ENCODE peak calls at places on chromosomes 2 and 18, in seven cellular contexts. T is CD8-positive, alpha-beta T cell; Q is body of pancreas; R is K562; Z is neural progenitor cell; J is stomach; F is prostate gland. P is an unnamed sample.

GRCh38 chr2:176186024-176186423 is 2.4 kb upstream of the HOXD1 start:
- DNase-seq in T (no peak), Q (no peak), R (no peak), Z (no peak), J (no peak), F (no peak), P (no peak)

GRCh38 chr2:109446531-109447131 is 167.1 kb downstream of the SEPTIN10 start:
- DNase-seq in T (no peak), Q (no peak), R (no peak), Z (no peak), J (no peak), F (no peak), P (no peak)

GRCh38 chr18:73646772-73647171 is 500.9 kb downstream of the FBXO15 start:
- DNase-seq in T (no peak), Q (no peak), R (no peak), Z (no peak), J (no peak), F (no peak), P (no peak)

GRCh38 chr2:96769816-96770215 is 9.1 kb downstream of the CNNM4 start:
- DNase-seq in T (no peak), Q (peak; percentile 54), R (no peak), Z (no peak), J (peak; percentile 30), F (peak; percentile 87), P (peak; percentile 79)

GRCh38 chr18:40250218-40250617 is 1704.8 kb upstream of the PIK3C3 start:
- DNase-seq in T (no peak), Q (no peak), R (no peak), Z (no peak), J (no peak), F (no peak), P (no peak)

GRCh38 chr2:30147196-30147714 is 448 bp downstream of the YPEL5 start:
- DNase-seq in T (no peak), Q (no peak), R (peak; percentile 45), Z (peak; percentile 65), J (peak; percentile 30), F (no peak), P (peak; percentile 80)

GRCh38 chr18:30186245-30186644 is 856.3 kb downstream of the DSC3 start:
- DNase-seq in T (no peak), Q (no peak), R (no peak), Z (no peak), J (no peak), F (no peak), P (no peak)

GRCh38 chr2:71492112-71492511 is 38.8 kb downstream of the DYSF start:
- DNase-seq in T (no peak), Q (no peak), R (no peak), Z (no peak), J (no peak), F (no peak), P (peak; percentile 47)

GRCh38 chr18:35344736-35345459 is 678 bp upstream of the ZNF24 start:
- DNase-seq in T (no peak), Q (peak; percentile 43), R (no peak), Z (no peak), J (no peak), F (no peak), P (no peak)

GRCh38 chr2:45191096-45191863 is 182.0 kb upstream of the SIX2 start:
- DNase-seq in T (no peak), Q (no peak), R (no peak), Z (no peak), J (no peak), F (no peak), P (no peak)

GRCh38 chr2:62197017-62197586 is 1.2 kb downstream of the B3GNT2 start:
- DNase-seq in T (peak; percentile 20), Q (peak; percentile 28), R (peak; percentile 52), Z (peak; percentile 40), J (no peak), F (no peak), P (no peak)

GRCh38 chr2:165013944-165014619 is 58.8 kb upstream of the SLC38A11 start:
- DNase-seq in T (no peak), Q (no peak), R (no peak), Z (no peak), J (no peak), F (no peak), P (no peak)

GRCh38 chr2:29767606-29768335 is 153.6 kb downstream of the ALK start:
- DNase-seq in T (no peak), Q (no peak), R (no peak), Z (peak; percentile 9), J (no peak), F (no peak), P (no peak)

GRCh38 chr2:231181848-231182247 is 16.6 kb upstream of the ARMC9 start:
- DNase-seq in T (no peak), Q (peak; percentile 72), R (peak; percentile 55), Z (no peak), J (peak; percentile 42), F (no peak), P (peak; percentile 82)

GRCh38 chr2:240730506-240731326 is 39.0 kb downstream of the AQP12A start:
- DNase-seq in T (no peak), Q (no peak), R (no peak), Z (no peak), J (no peak), F (no peak), P (no peak)

GRCh38 chr2:20509766-20510490 is 63.1 kb downstream of the RHOB start:
- DNase-seq in T (no peak), Q (peak; percentile 30), R (peak; percentile 63), Z (peak; percentile 87), J (peak; percentile 71), F (peak; percentile 78), P (peak; percentile 86)

GRCh38 chr18:76721207-76721996 is 101.0 kb upstream of the ZNF236 start:
- DNase-seq in T (peak; percentile 38), Q (no peak), R (no peak), Z (no peak), J (no peak), F (no peak), P (no peak)

GRCh38 chr2:127081826-127082633 is 24.9 kb downstream of the BIN1 start:
- DNase-seq in T (peak; percentile 67), Q (no peak), R (peak; percentile 34), Z (no peak), J (peak; percentile 45), F (no peak), P (no peak)

GRCh38 chr2:40803900-40804299 is 352.0 kb upstream of the SLC8A1 start:
- DNase-seq in T (no peak), Q (peak; percentile 2), R (no peak), Z (no peak), J (no peak), F (no peak), P (no peak)

GRCh38 chr2:48714240-48714639 is 41.3 kb downstream of the LHCGR start:
- DNase-seq in T (no peak), Q (no peak), R (no peak), Z (no peak), J (no peak), F (no peak), P (no peak)

GRCh38 chr2:96556441-96557330 is 20.1 kb downstream of the ARID5A start:
- DNase-seq in T (no peak), Q (peak; percentile 62), R (peak; percentile 48), Z (no peak), J (peak; percentile 59), F (no peak), P (no peak)

GRCh38 chr2:170714156-170715061 is 728 bp upstream of the SP5 start:
- DNase-seq in T (no peak), Q (peak; percentile 66), R (peak; percentile 85), Z (peak; percentile 74), J (peak; percentile 78), F (no peak), P (peak; percentile 82)

GRCh38 chr2:102927854-102928267 is 166.0 kb downstream of the TMEM182 start:
- DNase-seq in T (no peak), Q (no peak), R (no peak), Z (no peak), J (no peak), F (no peak), P (no peak)

GRCh38 chr18:74281639-74282358 is 10.0 kb downstream of the CYB5A start:
- DNase-seq in T (no peak), Q (peak; percentile 40), R (no peak), Z (no peak), J (no peak), F (no peak), P (no peak)

GRCh38 chr18:13587937-13588336 is 138.4 kb downstream of the FAM210A start:
- DNase-seq in T (no peak), Q (no peak), R (no peak), Z (no peak), J (no peak), F (no peak), P (no peak)

GRCh38 chr2:99878951-99879350 is 263.4 kb downstream of the AFF3 start:
- DNase-seq in T (no peak), Q (no peak), R (no peak), Z (no peak), J (no peak), F (no peak), P (no peak)

GRCh38 chr2:153963247-153963646 is 91.5 kb downstream of the GALNT13 start:
- DNase-seq in T (no peak), Q (no peak), R (no peak), Z (no peak), J (no peak), F (no peak), P (no peak)

DNA sequence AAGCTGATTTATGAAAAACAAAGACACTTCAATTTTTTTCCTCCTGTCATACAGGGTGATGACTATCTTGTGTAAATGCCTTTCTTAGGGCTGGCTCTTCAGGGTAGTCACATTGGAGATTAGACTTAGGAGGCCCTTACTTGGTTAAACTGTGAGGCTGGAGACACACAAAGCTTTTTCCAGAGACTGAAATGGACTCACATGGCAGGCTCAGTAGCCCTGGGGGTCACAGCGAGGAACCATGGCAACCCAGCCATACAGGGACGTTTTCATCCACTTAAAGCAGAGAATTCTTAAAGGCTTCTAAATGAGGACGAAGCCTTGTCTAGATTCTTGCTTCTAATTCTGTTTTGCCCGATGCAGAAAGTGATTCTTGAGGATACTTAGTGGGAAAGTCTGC is 57.3 kb upstream of the ZDBF2 start:
- DNase-seq in T (no peak), Q (no peak), R (no peak), Z (peak; percentile 81), J (no peak), F (no peak), P (no peak)
- H3K4me3 ChIP-seq in T (no peak overlapping the region), Q (no peak overlapping the region), R (no peak overlapping the region), Z (peak overlapping the region; percentile 9), J (no peak overlapping the region), F (no peak overlapping the region), P (no peak overlapping the region)

GRCh38 chr2:89820248-89820647 is 1128.8 kb downstream of the RPIA start:
- DNase-seq in T (no peak), Q (no peak), R (no peak), Z (no peak), J (no peak), F (no peak), P (no peak)
- H3K9me3 ChIP-seq in T (peaks cover 10% of the 10 kb centered on the region), Q (peaks cover 24% of the 10 kb centered on the region), R (peaks cover 11% of the 10 kb centered on the region), Z (peaks cover 67% of the 10 kb centered on the region), J (no peaks in the 10 kb centered on the region), F (no peaks in the 10 kb centered on the region), P (peaks cover 53% of the 10 kb centered on the region)

DNA sequence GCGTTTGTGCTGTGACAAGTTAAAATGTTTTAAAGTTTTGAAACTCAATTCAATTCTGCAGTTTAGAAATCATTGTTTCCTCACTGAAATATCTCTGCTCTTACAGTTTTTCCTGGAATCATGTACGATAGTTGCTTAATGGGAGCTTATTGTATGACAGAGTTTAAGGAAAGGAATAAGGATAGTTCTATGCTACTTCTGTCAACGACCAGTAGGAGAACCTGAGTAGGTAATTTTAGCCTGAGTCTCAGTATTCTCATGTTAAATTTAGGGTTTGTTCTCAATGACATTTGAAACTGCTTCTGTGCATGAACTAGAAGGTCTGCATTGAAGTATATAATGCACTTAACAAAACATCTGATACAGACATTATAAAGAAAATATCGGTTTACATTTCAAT is 361.1 kb downstream of the CPS1 start:
- DNase-seq in T (no peak), Q (no peak), R (no peak), Z (no peak), J (no peak), F (no peak), P (no peak)
- TF ChIP-seq CTCF in T (no peak), Q (no peak), R (no peak), Z (peak; percentile 12), J (no peak), F (no peak), P (no peak)

GRCh38 chr2:128370468-128371247 is 52.0 kb upstream of the HS6ST1 start:
- DNase-seq in T (no peak), Q (no peak), R (no peak), Z (no peak), J (peak; percentile 20), F (no peak), P (peak; percentile 61)
- H3K4me3 ChIP-seq in T (no peak overlapping the region), Q (no peak overlapping the region), R (no peak overlapping the region), Z (no peak overlapping the region), J (no peak overlapping the region), F (no peak overlapping the region), P (no peak overlapping the region)

P was measured in upper lobe of right lung.